ENCODE peak calls at places on chromosomes 7 and 10, in five cellular contexts. W, A, S, N and G are unnamed samples.

GRCh38 chr7:1210321-1210978 is 22.2 kb upstream of the UNCX start:
- DNase-seq in W (no peak), A (no peak), S (no peak), N (no peak), G (no peak)

GRCh38 chr7:29494350-29494749 is 69.3 kb upstream of the PRR15 start:
- DNase-seq in W (no peak), A (no peak), S (no peak), N (peak), G (peak)

GRCh38 chr10:122387572-122387971 is 13.1 kb downstream of the PLEKHA1 start:
- DNase-seq in W (no peak), A (no peak), S (no peak), N (no peak), G (no peak)

GRCh38 chr10:114239117-114239993 is at the start of gene VWA2:
- DNase-seq in W (no peak), A (no peak), S (peak), N (peak), G (no peak)

GRCh38 chr10:79492839-79493238 is 19.5 kb upstream of the EIF5AL1 start:
- DNase-seq in W (no peak), A (no peak), S (no peak), N (no peak), G (no peak)

GRCh38 chr10:124156524-124157225 is 63.3 kb upstream of the CHST15 start:
- DNase-seq in W (no peak), A (no peak), S (no peak), N (no peak), G (peak)

GRCh38 chr7:130872341-130872740 is 138.3 kb upstream of the KLF14 start:
- DNase-seq in W (peak), A (no peak), S (no peak), N (no peak), G (no peak)

GRCh38 chr10:71266918-71267442 is 52.1 kb upstream of the SLC29A3 start:
- DNase-seq in W (peak), A (no peak), S (no peak), N (no peak), G (peak)

GRCh38 chr7:149175150-149175549 is 20.2 kb upstream of the ZNF282 start:
- DNase-seq in W (no peak), A (no peak), S (no peak), N (no peak), G (no peak)

GRCh38 chr7:36017111-36017510 is 135.9 kb upstream of the EEPD1 start:
- DNase-seq in W (no peak), A (no peak), S (no peak), N (no peak), G (no peak)

GRCh38 chr10:131085586-131085860 is 226.0 kb downstream of the TCERG1L start:
- DNase-seq in W (no peak), A (no peak), S (no peak), N (no peak), G (no peak)

GRCh38 chr7:44286618-44287487 is 38.5 kb downstream of the CAMK2B start:
- DNase-seq in W (no peak), A (no peak), S (no peak), N (no peak), G (no peak)

GRCh38 chr10:126731613-126731995 is 61.1 kb upstream of the C10orf90 start:
- DNase-seq in W (no peak), A (no peak), S (no peak), N (no peak), G (no peak)

GRCh38 chr10:30215631-30216030 is 133.4 kb downstream of the MTPAP start:
- DNase-seq in W (no peak), A (no peak), S (no peak), N (peak), G (no peak)

GRCh38 chr7:27994639-27995038 is 186.0 kb downstream of the JAZF1 start:
- DNase-seq in W (peak), A (no peak), S (no peak), N (no peak), G (peak)

GRCh38 chr7:128221929-128222403 is 19.1 kb upstream of the LEP start:
- DNase-seq in W (peak), A (no peak), S (no peak), N (peak), G (no peak)

GRCh38 chr10:19302117-19302516 is 253.5 kb downstream of the MALRD1 start:
- DNase-seq in W (peak), A (no peak), S (no peak), N (no peak), G (no peak)

GRCh38 chr10:6163364-6164270 is 39.1 kb upstream of the PFKFB3 start:
- DNase-seq in W (peak), A (no peak), S (peak), N (peak), G (peak)
- H4K8ac ChIP-seq in W (peak), A (peak), S (no peak), N (peak), G (peak)

DNA sequence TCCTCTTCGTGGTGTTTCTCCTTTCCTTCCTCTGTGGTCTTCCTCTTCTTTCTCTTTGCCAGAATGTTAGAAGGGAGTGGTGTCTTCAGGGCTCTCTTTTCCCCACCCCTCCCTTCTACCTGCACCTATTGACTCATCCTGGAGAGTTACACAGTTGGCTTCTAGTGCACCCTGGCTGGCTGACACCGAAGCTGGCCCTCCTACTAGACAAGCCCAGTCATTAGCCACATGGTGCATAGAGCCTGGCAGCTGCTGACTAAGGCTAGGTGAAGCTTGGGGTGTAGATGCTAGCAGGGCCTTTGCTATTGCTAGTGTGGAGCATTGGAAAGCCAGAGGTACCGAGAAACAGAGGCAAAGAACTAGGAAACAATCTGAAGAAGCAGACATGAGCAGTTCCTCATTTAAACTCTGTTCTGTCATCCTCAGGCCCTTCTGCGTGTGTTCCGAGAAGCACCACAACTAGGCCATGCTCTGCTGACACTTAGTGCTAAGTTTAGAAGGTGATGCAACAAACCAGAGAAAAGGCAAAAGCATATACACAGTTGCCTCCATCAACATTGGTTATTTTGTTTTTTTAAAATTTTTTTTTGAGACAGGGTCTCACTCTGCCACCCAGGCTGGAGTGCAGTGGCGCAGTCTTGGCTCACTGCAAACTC is 213.9 kb downstream of the BAMBI start:
- DNase-seq in W (no peak), A (no peak), S (no peak), N (no peak), G (no peak)
- H2BK15ac ChIP-seq in W (no peak), A (no peak), S (no peak), N (no peak), G (no peak)

GRCh38 chr10:50325449-50326188 is 74.3 kb upstream of the ASAH2 start:
- DNase-seq in W (peak), A (peak), S (no peak), N (peak), G (peak)
- H3K4me3 ChIP-seq in W (peak), A (no peak), S (no peak), N (no peak), G (no peak)

GRCh38 chr7:80623465-80624252 is 14.8 kb upstream of the CD36 start:
- DNase-seq in W (no peak), A (no peak), S (peak), N (peak), G (no peak)
- H4K8ac ChIP-seq in W (peak), A (no peak), S (no peak), N (no peak), G (peak)

DNA sequence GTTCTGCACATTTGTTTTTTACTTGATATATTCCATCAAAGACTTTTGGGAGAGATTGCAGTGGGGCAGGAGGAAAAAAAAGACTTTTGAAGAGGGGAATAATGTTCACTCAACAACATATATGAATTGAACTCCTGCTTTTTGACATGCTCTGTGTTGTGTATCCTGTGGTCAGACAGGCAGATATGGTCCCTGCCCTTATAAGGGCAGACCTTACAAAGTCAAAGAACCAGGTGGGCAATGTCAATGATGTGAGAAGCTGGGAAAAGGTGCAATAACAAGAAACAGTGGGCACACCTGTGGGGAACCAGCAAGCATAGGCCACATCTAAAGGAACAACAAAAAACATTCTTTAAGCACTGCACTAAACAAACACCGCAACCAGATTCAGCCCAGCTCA is 8.2 kb downstream of the AIFM2 start:
- DNase-seq in W (no peak), A (no peak), S (no peak), N (no peak), G (no peak)
- H2BK15ac ChIP-seq in W (no peak), A (no peak), S (no peak), N (no peak), G (no peak)

DNA sequence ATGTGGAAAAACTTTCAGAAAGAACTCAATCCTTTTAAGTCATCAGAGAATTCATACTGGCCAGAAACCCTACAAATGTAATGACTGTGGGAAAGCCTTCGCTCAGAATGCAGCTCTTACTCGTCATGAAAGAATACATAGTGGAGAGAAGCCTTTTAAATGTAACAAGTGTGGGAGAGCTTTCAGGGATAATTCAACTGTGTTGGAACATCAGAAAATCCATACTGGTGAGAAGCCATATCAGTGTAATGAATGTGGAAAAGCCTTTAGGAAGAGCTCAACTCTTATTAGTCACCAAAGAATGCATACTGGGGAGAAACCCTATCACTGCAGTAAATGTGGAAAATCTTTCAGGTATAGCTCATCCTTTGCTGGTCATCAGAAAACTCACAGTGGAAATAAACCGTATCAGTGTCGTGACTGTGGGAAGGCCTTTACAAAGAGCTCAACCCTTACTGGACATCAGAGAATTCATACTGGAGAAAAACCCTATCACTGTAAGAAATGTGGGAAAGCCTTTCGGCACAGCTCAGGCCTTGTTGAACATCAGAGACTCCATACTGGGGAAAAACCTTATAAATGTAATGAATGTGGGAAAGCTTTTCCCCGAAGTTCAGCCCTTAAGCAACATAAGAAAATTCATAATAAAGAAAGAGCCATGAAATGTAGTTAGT is 10.6 kb downstream of the ZNF485 start:
- DNase-seq in W (no peak), A (no peak), S (no peak), N (peak), G (no peak)
- H3K4me3 ChIP-seq in W (no peak), A (no peak), S (no peak), N (no peak), G (peak)